ENCODE peak calls at places on chromosomes 3 and 15, in five cellular contexts. G is IMR-90; R is GM23338; Y is uterus; O is CD8-positive, alpha-beta T cell. K is an unnamed sample.

GRCh38 chr15:76330281-76330680 is 6.3 kb upstream of the ISL2 start:
- DNase-seq in G (peak), R (peak), Y (no peak), O (no peak), K (peak)

GRCh38 chr3:134366928-134367352 is 7.3 kb downstream of the AMOTL2 start:
- DNase-seq in G (no peak), R (no peak), Y (no peak), O (no peak), K (peak)

GRCh38 chr3:58074997-58075396 is 66.8 kb downstream of the FLNB start:
- DNase-seq in G (no peak), R (no peak), Y (no peak), O (no peak), K (no peak)

GRCh38 chr3:50322386-50323091 is at the start of gene HYAL2:
- DNase-seq in G (no peak), R (peak), Y (peak), O (no peak), K (no peak)

GRCh38 chr3:79729096-79729495 is 38.7 kb downstream of the ROBO1 start:
- DNase-seq in G (no peak), R (no peak), Y (no peak), O (no peak), K (no peak)

GRCh38 chr3:67384790-67385397 is 269.5 kb downstream of the SUCLG2 start:
- DNase-seq in G (peak), R (peak), Y (no peak), O (peak), K (peak)

GRCh38 chr3:133895208-133896001 is at the start of gene RAB6B:
- DNase-seq in G (peak), R (peak), Y (no peak), O (no peak), K (peak)

GRCh38 chr3:22939349-22939748 is 263.8 kb upstream of the UBE2E2 start:
- DNase-seq in G (peak), R (no peak), Y (no peak), O (no peak), K (no peak)

GRCh38 chr15:87209891-87210649 is 1046.5 kb downstream of the NTRK3 start:
- DNase-seq in G (no peak), R (no peak), Y (no peak), O (no peak), K (no peak)

GRCh38 chr3:53227993-53228885 is 27.6 kb downstream of the TKT start:
- DNase-seq in G (no peak), R (no peak), Y (no peak), O (no peak), K (no peak)

GRCh38 chr3:74630602-74631001 is 16.1 kb upstream of the CNTN3 start:
- DNase-seq in G (peak), R (peak), Y (no peak), O (no peak), K (no peak)
- TF ChIP-seq CTCF in G (peak), R (peak), Y (peak), O (no peak), K (peak)

DNA sequence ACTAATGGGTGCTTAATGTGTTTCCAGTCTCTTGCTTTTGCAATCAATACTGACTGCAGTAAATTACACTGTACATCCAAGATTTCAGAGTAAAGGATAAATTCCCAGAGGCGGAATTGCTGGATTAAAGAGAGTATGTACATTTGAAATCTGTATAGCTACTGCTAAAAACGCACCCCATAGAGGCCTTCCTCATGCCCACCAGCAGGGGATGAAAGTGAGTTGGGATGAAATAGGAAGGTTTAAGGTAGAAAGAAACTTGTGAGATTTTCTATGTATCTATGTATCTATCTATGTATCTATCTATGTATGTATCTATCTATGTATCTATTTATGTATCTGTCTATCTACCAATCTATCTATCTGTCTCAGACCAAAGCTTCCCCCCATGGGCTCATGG is 28.4 kb downstream of the TMEM44 start:
- DNase-seq in G (no peak), R (no peak), Y (no peak), O (no peak), K (no peak)
- TF ChIP-seq CTCF in G (peak), R (peak), Y (no peak), O (no peak), K (peak)

DNA sequence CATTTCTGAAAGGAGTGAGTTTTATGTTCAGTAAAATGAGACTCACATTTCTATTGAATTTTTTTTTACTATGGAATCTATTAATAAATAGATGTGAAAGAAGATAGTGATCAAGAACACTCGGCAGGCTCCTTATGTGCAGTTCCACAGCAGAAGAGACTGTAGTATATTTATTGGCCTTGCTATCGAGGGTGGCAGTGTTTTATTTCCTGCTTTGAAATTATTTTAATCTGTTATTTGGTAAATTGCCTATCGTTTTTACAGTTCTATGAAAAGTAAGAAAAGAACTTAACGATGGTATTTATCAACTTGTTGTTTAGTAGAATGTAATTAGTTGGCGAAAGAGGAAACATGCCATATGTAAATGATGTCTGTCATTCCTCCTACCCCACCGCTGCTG is 238.3 kb downstream of the NLGN1 start:
- DNase-seq in G (no peak), R (no peak), Y (no peak), O (no peak), K (no peak)
- TF ChIP-seq CTCF in G (no peak), R (peak), Y (no peak), O (no peak), K (no peak)

GRCh38 chr3:121424549-121424948 is 121.2 kb downstream of the POLQ start:
- DNase-seq in G (no peak), R (no peak), Y (no peak), O (no peak), K (no peak)
- TF ChIP-seq CTCF in G (no peak), R (no peak), Y (no peak), O (no peak), K (no peak)

GRCh38 chr3:117355566-117355965 is 646.0 kb downstream of the TUSC7 start:
- DNase-seq in G (peak), R (peak), Y (no peak), O (no peak), K (no peak)
- TF ChIP-seq CTCF in G (peak), R (peak), Y (no peak), O (no peak), K (peak)

DNA sequence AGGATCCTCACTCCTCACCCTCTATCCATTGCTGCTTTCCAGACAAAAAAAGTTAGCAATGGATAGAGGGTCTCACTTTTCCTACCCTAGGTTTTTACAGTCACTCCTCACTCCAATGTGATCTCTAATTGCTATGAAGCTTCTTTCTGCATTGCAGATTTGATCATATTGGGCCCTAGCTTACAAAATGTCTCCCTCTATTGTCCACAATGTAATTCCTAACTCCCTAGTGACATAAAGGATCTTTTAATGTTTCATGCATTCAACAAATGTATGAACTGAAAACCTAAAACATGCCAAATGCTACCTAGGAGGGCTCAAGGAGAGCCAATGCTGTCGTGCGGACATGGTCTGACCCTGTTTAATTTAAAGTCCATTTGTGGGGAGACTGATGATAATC is 234.8 kb downstream of the CADM2 start:
- DNase-seq in G (no peak), R (no peak), Y (no peak), O (no peak), K (no peak)
- TF ChIP-seq CTCF in G (no peak), R (no peak), Y (no peak), O (no peak), K (no peak)

DNA sequence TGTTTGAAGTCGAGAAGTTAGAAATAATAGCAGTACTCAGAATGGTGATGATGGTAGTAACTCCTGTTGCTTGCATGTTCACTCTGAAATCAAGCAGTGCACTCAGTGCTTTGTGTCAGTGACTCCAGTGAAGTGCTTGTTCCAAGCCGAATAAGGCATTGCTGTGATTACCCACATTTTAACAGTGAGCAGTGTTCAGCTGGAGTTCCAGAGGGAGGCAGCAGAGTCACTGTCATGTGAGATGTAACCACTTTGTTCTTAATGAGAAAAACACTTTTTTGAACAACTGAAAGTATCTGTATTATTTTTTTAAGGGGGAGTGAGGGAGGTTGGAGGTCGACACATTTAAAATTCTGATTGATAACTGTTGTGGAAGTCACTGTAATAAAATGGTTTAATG is 3.7 kb downstream of the MDFIC2 start:
- DNase-seq in G (peak), R (peak), Y (no peak), O (no peak), K (no peak)
- TF ChIP-seq CTCF in G (peak), R (peak), Y (no peak), O (no peak), K (peak)

DNA sequence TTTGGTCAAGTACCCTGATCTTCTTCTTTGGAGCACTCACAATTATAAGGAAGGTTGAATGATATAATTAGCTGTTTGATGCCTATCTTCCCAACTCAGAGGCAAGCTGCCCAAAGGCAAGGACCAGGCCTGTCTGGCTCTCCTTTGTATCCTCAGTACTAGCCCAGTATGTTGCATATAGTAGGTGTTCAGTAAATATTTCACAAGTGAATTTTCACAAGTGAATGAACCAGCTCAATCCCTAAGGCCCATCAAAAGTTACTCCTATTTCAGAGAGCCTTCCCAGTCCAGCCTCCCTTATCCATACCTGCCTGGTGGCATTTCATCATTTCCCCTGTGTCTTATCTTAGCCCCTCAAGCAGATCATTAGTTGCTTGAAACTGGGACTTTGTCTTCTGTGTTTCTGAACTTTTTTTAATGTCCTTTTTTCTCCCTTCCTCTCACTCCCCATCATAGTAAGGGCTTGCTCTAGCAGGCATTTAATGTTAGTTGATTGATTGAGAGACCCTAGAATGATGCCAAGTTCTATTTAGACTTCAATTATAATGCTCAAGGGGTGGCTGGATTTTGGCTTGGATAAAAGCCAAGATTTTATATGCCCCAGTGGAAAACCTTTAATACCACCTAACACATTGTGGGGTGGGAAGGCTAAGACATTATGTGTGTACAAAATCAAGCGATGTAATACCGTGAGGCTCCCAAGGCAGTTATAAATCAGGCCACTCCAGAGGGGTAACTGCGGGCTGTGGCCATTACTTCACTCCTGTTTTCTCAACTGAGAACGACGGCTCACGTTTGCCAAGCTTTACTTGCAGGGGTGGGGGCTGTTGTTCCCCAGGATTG is 43.2 kb upstream of the BOC start:
- DNase-seq in G (no peak), R (no peak), Y (peak), O (no peak), K (no peak)
- TF ChIP-seq CTCF in G (no peak), R (no peak), Y (no peak), O (no peak), K (no peak)

GRCh38 chr3:122679467-122680291 is 960 bp upstream of the PARP14 start:
- DNase-seq in G (peak), R (peak), Y (peak), O (no peak), K (no peak)
- TF ChIP-seq CTCF in G (no peak), R (no peak), Y (no peak), O (no peak), K (no peak)

K was measured in neural crest cell.